ENCODE peak calls at places on chromosomes 4 and X, in nine cellular contexts. I is transverse colon, Y is Peyer's patch, X is right atrium auricular region, W is lung, B is body of pancreas, F is sigmoid colon, P is tibial artery, G is endodermal cell. R is an unnamed sample.

GRCh38 chrX:101220881-101221280 is 1.3 kb downstream of the DRP2 start:
- DNase-seq in I (peak; percentile 30), Y (peak; percentile 49), X (no peak), W (no peak), B (no peak), F (no peak), P (no peak), G (no peak), R (no peak)

GRCh38 chr4:137425281-137425680 is 107.0 kb downstream of the PCDH18 start:
- DNase-seq in I (no peak), Y (no peak), X (no peak), W (no peak), B (no peak), F (no peak), P (no peak), G (no peak), R (no peak)

GRCh38 chrX:129360175-129360574 is 163.1 kb downstream of the SMARCA1 start:
- DNase-seq in I (peak; percentile 29), Y (peak; percentile 45), X (no peak), W (no peak), B (peak; percentile 18), F (no peak), P (peak; percentile 19), G (peak; percentile 85), R (peak; percentile 28)

GRCh38 chr4:48752256-48752655 is 27.8 kb downstream of the FRYL start:
- DNase-seq in I (no peak), Y (no peak), X (no peak), W (no peak), B (no peak), F (no peak), P (no peak), G (no peak), R (no peak)

GRCh38 chr4:52659722-52660261 is 691 bp upstream of the USP46 start:
- DNase-seq in I (peak; percentile 68), Y (peak; percentile 81), X (peak; percentile 73), W (peak; percentile 53), B (peak; percentile 62), F (peak; percentile 81), P (peak; percentile 59), G (peak; percentile 70), R (no peak)

GRCh38 chrX:29295987-29296680 is 708.9 kb downstream of the IL1RAPL1 start:
- DNase-seq in I (no peak), Y (no peak), X (no peak), W (no peak), B (no peak), F (no peak), P (no peak), G (no peak), R (no peak)

GRCh38 chr4:106358899-106359298 is 9.7 kb downstream of the GIMD1 start:
- DNase-seq in I (no peak), Y (no peak), X (no peak), W (no peak), B (no peak), F (no peak), P (no peak), G (no peak), R (no peak)

GRCh38 chr4:72295966-72296557 is 264.3 kb downstream of the NPFFR2 start:
- DNase-seq in I (no peak), Y (no peak), X (no peak), W (no peak), B (no peak), F (no peak), P (no peak), G (no peak), R (no peak)

DNA sequence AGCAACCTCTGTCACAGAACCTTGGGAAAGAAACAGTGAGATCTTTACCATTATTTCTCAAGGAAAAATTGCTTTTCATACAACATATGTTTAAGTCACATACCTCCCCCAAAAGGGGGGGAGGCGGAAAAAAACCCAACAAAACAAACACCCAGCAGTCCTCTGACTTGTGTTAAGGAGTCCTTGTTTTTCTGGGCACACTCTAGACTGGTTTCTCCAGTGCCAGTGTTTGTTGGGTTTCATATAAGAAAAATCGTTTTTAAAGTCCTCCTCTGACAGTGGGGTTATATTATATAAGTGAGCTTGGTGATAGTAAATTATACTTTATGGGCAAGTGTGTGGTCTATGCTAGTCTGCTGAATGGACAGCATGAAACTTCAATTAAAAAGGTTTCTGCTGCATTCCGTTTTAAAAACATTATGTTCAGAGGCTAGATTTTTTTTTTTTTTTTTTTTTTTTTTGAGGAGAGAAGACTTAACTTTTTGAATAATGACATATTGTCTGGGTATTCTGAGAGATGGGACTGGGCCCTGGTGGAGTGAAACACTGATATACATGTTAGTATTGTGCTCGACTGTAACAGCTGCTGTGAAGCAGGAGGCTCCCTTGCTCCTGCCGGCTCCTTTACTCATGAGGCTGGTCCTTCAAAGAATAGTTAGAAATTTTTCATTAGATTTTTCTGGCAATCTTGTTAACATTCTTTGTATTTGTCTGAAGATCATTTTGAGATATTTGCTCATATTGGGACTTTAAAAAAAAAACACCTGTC is 73.1 kb downstream of the TMEM131L start:
- DNase-seq in I (no peak), Y (no peak), X (no peak), W (no peak), B (peak; percentile 66), F (no peak), P (no peak), G (no peak), R (no peak)
- H3K27ac ChIP-seq in I (peak overlapping the region; percentile 50), Y (no peak overlapping the region), X (peak overlapping the region; percentile 53), W (no peak overlapping the region), B (peak overlapping the region; percentile 83), F (peak overlapping the region; percentile 63), P (peak overlapping the region; percentile 80), G (peak overlapping the region; percentile 82), R (no peak overlapping the region)

GRCh38 chr4:15651682-15652081 is 3.5 kb downstream of the FBXL5 start:
- DNase-seq in I (no peak), Y (no peak), X (no peak), W (no peak), B (no peak), F (no peak), P (no peak), G (no peak), R (no peak)

GRCh38 chr4:15652191-15652590 is 3.0 kb downstream of the FBXL5 start:
- DNase-seq in I (no peak), Y (no peak), X (no peak), W (no peak), B (no peak), F (no peak), P (no peak), G (no peak), R (no peak)

GRCh38 chr4:15648600-15648999 is 6.6 kb downstream of the FBXL5 start:
- DNase-seq in I (no peak), Y (no peak), X (no peak), W (no peak), B (no peak), F (no peak), P (no peak), G (no peak), R (no peak)

GRCh38 chr4:15653430-15653829 is 1.7 kb downstream of the FBXL5 start:
- DNase-seq in I (no peak), Y (no peak), X (no peak), W (no peak), B (no peak), F (no peak), P (no peak), G (no peak), R (no peak)

DNA sequence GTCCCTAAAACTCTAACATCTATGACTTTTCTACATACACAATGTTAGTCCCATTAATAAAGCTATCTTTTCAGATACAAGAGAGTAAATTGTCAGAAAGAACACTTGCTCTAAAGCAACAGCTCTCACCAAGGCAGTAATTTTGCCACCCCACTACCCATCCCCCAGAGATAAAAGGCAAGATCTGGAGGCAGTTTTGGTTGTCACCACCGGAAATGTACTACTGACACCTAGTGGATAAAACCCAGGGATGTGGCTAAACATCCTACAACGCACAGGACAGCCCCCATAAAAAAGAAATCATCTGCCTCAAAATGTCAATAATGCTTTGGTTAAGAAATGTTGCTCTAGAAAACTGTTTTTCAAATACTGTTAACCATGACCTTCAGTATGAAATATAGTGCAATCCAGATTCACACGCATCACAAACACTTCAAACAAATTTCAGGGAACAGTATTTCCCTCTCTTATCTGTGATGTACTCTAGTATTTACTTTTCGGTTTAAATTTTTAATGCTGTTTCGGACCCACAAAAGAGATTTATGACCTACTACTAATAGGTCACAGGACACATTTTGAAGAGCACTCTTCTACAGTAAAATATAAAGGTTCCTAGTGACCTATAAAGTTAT is 5.1 kb downstream of the FBXL5 start:
- DNase-seq in I (peak; percentile 29), Y (no peak), X (no peak), W (peak; percentile 41), B (peak; percentile 31), F (no peak), P (peak; percentile 43), G (peak; percentile 81), R (peak; percentile 80)
- H3K4me1 ChIP-seq in I (peaks cover 44% of the 10 kb centered on the region), Y (peaks cover 19% of the 10 kb centered on the region), X (no peaks in the 10 kb centered on the region), W (peaks cover 16% of the 10 kb centered on the region), B (peaks cover 57% of the 10 kb centered on the region), F (peaks cover 88% of the 10 kb centered on the region), P (no peaks in the 10 kb centered on the region), G (peaks cover 3% of the 10 kb centered on the region), R (peaks cover 46% of the 10 kb centered on the region)

GRCh38 chr4:27089186-27089585 is 228.5 kb downstream of the STIM2 start:
- DNase-seq in I (no peak), Y (no peak), X (no peak), W (no peak), B (no peak), F (no peak), P (no peak), G (peak; percentile 34), R (no peak)
- H3K27me3 ChIP-seq in I (peaks cover 52% of the 10 kb centered on the region), Y (peaks cover 6% of the 10 kb centered on the region), X (peaks cover 8% of the 10 kb centered on the region), W (peaks cover 3% of the 10 kb centered on the region), B (peaks cover 21% of the 10 kb centered on the region), F (no peaks in the 10 kb centered on the region), P (peaks cover 49% of the 10 kb centered on the region), G (peaks cover 26% of the 10 kb centered on the region), R (peaks cover 5% of the 10 kb centered on the region)

GRCh38 chr4:87511500-87511899 is 17.7 kb downstream of the SPARCL1 start:
- DNase-seq in I (no peak), Y (no peak), X (no peak), W (no peak), B (no peak), F (no peak), P (no peak), G (no peak), R (no peak)

GRCh38 chr4:87510747-87511146 is 18.4 kb downstream of the SPARCL1 start:
- DNase-seq in I (no peak), Y (no peak), X (no peak), W (no peak), B (no peak), F (no peak), P (no peak), G (no peak), R (no peak)

GRCh38 chr4:87502580-87503238 is 26.5 kb downstream of the SPARCL1 start:
- DNase-seq in I (no peak), Y (no peak), X (no peak), W (no peak), B (no peak), F (no peak), P (no peak), G (no peak), R (no peak)

GRCh38 chr4:87506974-87507701 is 22.0 kb downstream of the SPARCL1 start:
- DNase-seq in I (no peak), Y (no peak), X (no peak), W (no peak), B (no peak), F (no peak), P (no peak), G (no peak), R (no peak)

DNA sequence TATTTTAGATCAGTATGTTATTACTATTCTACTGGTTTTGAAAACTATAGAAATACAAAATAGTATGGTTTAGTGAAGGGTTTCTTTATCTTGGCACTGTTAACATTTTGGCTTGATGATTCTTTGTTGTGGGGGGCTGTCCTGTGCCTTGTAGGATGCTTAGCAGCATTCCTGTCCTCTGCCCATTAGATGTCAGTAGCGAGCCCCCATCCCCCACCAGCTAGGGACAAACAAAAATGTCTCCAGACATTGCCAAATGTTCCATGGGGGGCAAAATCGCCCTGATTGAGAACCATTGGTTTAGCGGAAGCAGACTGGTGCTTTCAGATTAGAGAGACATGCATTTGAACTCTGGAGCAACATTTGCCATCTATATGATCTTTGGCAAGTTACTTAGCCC is 23.3 kb downstream of the SPARCL1 start:
- DNase-seq in I (no peak), Y (no peak), X (no peak), W (no peak), B (no peak), F (no peak), P (no peak), G (peak; percentile 63), R (no peak)
- H3K27ac ChIP-seq in I (no peak overlapping the region), Y (no peak overlapping the region), X (peak overlapping the region; percentile 82), W (no peak overlapping the region), B (no peak overlapping the region), F (peak overlapping the region; percentile 3), P (peak overlapping the region; percentile 50), G (no peak overlapping the region), R (no peak overlapping the region)

R was measured in naive thymus-derived CD4-positive, alpha-beta T cell.